ENCODE peak calls at places on chromosomes 16 and 17, in four cellular contexts. N is B cell, P is left lung, H is HL-60. S is an unnamed sample.

GRCh38 chr17:49029841-49030240 is 32.7 kb downstream of the IGF2BP1 start:
- DNase-seq in N (no peak), P (no peak), H (no peak), S (no peak)

GRCh38 chr17:45038771-45039634 is 12.4 kb downstream of the DCAKD start:
- DNase-seq in H (no peak), N (no peak), P (no peak), S (no peak)

GRCh38 chr17:57767561-57767960 is 22.5 kb upstream of the CCDC182 start:
- DNase-seq in H (no peak), P (no peak), N (no peak), S (no peak)

GRCh38 chr17:78394209-78394608 is 15.8 kb downstream of the PGS1 start:
- DNase-seq in P (no peak), N (no peak), H (no peak), S (no peak)

GRCh38 chr16:47565454-47565853 is 104.3 kb downstream of the PHKB start:
- DNase-seq in P (peak), H (peak), N (no peak), S (peak)

GRCh38 chr17:75517277-75517865 is 1.0 kb downstream of the TSEN54 start:
- DNase-seq in P (no peak), H (no peak), N (peak), S (peak)

GRCh38 chr17:37483311-37484039 is 6.2 kb upstream of the DUSP14 start:
- DNase-seq in P (no peak), N (no peak), H (no peak), S (no peak)

GRCh38 chr17:35605753-35606152 is 18.6 kb downstream of the AP2B1 start:
- DNase-seq in P (no peak), N (no peak), H (no peak), S (no peak)

GRCh38 chr16:28924399-28924761 is 658 bp downstream of the RABEP2 start:
- DNase-seq in H (no peak), N (no peak), P (no peak), S (no peak)

GRCh38 chr16:1706386-1707192 is 594 bp downstream of the MAPK8IP3 start:
- DNase-seq in H (peak), P (no peak), N (peak), S (no peak)

DNA sequence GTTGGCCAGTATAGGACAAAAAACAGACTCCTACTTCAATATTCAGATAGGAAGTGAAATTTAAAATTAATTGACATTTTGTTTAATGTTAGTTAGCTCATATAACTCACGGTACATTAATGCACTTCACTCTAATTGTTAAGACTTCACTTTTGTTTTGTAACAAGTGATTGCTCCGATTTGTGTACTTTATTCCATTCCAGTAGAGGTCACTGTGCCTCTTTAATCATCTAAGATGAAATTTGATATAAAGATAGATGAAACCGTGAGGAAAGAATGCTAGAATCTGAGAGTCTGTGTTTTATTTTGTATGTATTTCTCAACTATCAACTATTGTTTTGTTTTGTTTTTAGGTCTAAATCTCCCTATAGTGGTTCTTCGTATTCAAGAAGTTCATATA is 29.0 kb downstream of the RBBP6 start:
- DNase-seq in H (no peak), N (no peak), P (no peak), S (no peak)
- TF ChIP-seq CTCF in H (no peak), N (peak), P (no peak), S (no peak)

DNA sequence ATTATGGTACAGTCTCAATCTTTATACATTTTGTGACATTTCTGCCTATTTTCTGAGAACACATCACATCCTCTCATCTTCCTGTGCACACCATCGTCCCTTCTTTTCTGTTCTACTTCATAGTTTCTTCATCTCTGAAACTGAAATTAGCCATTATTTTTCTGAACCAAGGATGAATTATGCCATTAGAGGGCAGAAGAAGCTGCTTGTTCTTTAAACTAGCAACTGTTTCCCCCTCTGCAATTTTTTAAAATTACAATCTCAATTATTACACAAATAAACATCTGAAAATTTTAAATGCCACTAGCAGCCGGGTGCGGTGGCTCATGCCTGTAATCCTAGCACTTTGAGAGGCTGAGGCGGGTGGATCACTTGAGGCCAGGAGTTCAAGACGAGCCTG is 41.3 kb downstream of the RBBP6 start:
- DNase-seq in N (no peak), H (no peak), P (no peak), S (no peak)
- TF ChIP-seq CTCF in N (no peak), H (no peak), P (no peak), S (no peak)

GRCh38 chr16:52580488-52580887 is 33.5 kb upstream of the TOX3 start:
- DNase-seq in P (no peak), H (no peak), N (no peak), S (no peak)

GRCh38 chr16:52584354-52584840 is 37.5 kb upstream of the TOX3 start:
- DNase-seq in N (no peak), P (no peak), H (no peak), S (no peak)

GRCh38 chr16:52578829-52579193 is 31.9 kb upstream of the TOX3 start:
- DNase-seq in H (no peak), N (no peak), P (no peak), S (no peak)

GRCh38 chr16:52578007-52578828 is 31.3 kb upstream of the TOX3 start:
- DNase-seq in N (no peak), P (no peak), H (no peak), S (no peak)

GRCh38 chr16:52581530-52581929 is 34.6 kb upstream of the TOX3 start:
- DNase-seq in P (no peak), H (no peak), N (no peak), S (no peak)
- TF ChIP-seq CTCF in P (no peak), H (no peak), N (no peak), S (no peak)

GRCh38 chr16:17381784-17382183 is 89.0 kb downstream of the XYLT1 start:
- DNase-seq in N (no peak), H (no peak), P (no peak), S (no peak)

GRCh38 chr16:17377360-17378324 is 93.1 kb downstream of the XYLT1 start:
- DNase-seq in N (peak), P (no peak), H (peak), S (no peak)

GRCh38 chr16:17380613-17381012 is 90.1 kb downstream of the XYLT1 start:
- DNase-seq in H (peak), N (no peak), P (no peak), S (no peak)

GRCh38 chr16:17382514-17382913 is 88.2 kb downstream of the XYLT1 start:
- DNase-seq in N (no peak), P (no peak), H (no peak), S (no peak)

DNA sequence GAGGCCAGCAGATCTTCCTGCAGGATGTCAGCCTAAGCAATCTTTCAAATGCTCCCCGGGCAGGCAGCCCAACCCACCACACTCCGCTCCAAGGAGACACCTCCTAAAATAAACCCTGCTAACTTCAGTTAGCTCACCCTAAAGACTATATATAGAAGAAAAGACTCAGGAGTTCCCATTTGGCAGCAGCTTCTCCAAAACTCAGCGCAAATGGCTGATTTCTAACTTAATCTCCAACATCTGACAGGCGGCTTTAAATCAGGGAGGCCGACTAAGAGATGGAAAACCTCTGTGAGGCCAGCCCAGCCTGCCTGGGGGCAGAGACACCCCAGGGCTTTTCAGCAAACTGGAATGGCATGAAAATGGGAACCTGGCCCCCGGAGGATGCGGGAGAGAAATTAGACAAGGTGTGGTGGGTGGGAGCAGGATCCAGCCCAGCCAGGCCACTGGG is 91.6 kb downstream of the XYLT1 start:
- DNase-seq in H (no peak), P (peak), N (no peak), S (no peak)
- TF ChIP-seq CTCF in H (no peak), P (no peak), N (no peak), S (no peak)

GRCh38 chr16:54509406-54509931 is 222.9 kb upstream of the IRX3 start:
- DNase-seq in N (no peak), H (no peak), P (no peak), S (no peak)
- TF ChIP-seq CTCF in N (no peak), H (no peak), P (no peak), S (no peak)

DNA sequence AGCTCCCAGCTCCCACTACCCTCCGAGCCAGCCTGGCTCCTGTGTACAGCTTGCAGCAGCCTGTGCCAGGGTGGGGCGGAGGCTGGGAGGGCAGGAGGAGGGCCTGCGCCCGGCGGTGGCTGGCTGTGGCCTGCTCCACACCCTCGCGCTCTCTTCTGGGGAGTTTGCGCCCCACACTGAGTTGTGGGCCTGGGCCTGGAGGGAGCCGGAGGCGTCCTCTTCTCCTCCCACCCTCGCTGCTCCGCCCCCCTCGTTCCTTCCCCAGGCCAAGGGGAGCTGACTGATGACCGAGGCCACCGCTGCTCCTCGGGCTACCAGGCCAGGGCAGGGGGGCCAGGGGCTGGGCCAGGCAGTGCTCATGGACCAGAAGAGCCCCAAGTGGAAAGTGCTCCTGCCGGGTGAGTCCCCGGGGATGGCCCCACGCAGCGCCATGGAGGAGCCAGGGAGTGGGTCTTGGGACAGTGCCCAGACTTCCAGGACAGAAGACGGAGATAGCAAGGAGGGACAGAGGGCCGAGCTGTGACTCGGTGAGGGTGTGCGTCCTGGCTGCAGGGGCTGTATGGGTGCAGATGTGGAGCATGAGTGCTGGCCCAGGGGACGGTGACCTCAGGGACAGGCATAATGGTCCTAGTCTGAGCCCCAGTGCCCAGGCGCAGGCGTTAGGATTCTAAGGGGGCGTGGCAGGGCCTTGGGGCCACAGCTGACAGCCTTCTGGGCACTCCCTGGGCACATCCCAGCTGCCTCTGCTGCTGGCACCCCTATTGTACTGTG is 242.1 kb upstream of the GSE1 start:
- DNase-seq in N (no peak), H (no peak), P (peak), S (peak)
- TF ChIP-seq CTCF in N (no peak), H (no peak), P (no peak), S (no peak)

GRCh38 chr17:4499431-4500187 is 928 bp downstream of the SPNS2 start:
- DNase-seq in P (no peak), H (peak), N (peak), S (no peak)

GRCh38 chr17:4501295-4501949 is 2.7 kb downstream of the SPNS2 start:
- DNase-seq in H (peak), P (peak), N (no peak), S (no peak)

GRCh38 chr17:4502466-4503154 is 3.9 kb downstream of the SPNS2 start:
- DNase-seq in N (no peak), H (no peak), P (no peak), S (no peak)

GRCh38 chr17:4498461-4499397 is at the start of gene SPNS2:
- DNase-seq in P (peak), N (peak), H (peak), S (peak)

GRCh38 chr17:4500188-4500565 is 1.5 kb downstream of the SPNS2 start:
- DNase-seq in H (no peak), N (no peak), P (no peak), S (no peak)
- TF ChIP-seq CTCF in H (no peak), N (no peak), P (no peak), S (peak)

DNA sequence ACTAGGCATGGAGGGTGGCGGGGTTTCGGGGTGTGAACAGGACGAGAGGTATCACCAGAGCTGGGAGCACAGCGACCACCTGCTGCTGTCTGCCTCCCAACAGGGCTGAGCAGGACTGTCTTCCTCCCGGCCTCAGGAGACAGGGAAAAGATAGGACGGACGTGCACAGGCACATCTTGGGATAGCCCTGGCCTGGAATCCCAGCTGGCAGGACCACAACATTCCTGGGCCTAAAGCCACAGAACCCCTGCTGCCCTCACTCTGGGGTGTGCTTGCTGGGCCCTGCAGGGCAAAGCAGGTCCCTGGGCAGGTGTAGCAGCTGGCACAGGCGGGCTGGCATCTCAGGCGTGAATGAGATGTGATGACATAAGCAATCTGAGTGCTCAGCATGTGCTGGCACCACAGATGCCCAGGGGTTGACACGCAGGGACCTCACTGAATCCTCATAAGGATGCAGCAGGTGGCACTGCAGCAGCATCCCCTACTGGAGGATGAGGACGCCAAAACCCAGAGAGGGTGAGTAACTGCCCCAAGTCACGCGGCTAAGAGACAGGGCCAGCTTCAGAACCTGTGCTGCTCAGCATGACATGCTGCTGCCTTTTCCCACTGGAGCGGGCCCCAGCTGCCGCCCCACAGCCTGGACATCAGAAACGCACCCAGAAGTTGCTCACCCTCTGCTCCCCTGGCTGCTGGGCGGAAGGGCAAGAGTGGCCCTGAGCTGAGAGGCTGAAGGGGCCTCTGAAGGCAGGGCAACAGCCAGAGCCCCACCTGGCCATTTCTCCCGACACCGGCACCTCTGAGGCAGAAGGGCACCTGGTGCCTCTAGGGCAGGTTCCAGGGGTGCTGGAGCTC is 7.1 kb downstream of the CORO7 start:
- DNase-seq in P (no peak), N (peak), H (no peak), S (peak)
- TF ChIP-seq CTCF in P (no peak), N (no peak), H (no peak), S (no peak)

S was measured in lower lobe of right lung.